ENCODE peak calls at places on chromosomes 12 and 14, in four cellular contexts. One of them, this sample, is unnamed.

GRCh38 chr14:32564591-32564990 is 235.5 kb downstream of the AKAP6 start:
- DNase-seq in SK-N-SH: no peak
- DNase-seq in K562: no peak
- DNase-seq in H1: no peak
- DNase-seq in this sample: no peak

GRCh38 chr14:30295980-30296379 is 263.0 kb upstream of the G2E3 start:
- DNase-seq in SK-N-SH: no peak
- DNase-seq in K562: peak; percentile 30
- DNase-seq in H1: no peak
- DNase-seq in this sample: no peak

GRCh38 chr12:124294686-124295315 is at the start of gene RFLNA:
- DNase-seq in SK-N-SH: peak; percentile 78
- DNase-seq in K562: no peak
- DNase-seq in H1: no peak
- DNase-seq in this sample: no peak

GRCh38 chr12:23055004-23055403 is 430.0 kb downstream of the ETNK1 start:
- DNase-seq in SK-N-SH: no peak
- DNase-seq in K562: peak; percentile 26
- DNase-seq in H1: peak; percentile 38
- DNase-seq in this sample: no peak

GRCh38 chr12:90978117-90978770 is 23.3 kb upstream of the CCER1 start:
- DNase-seq in SK-N-SH: peak; percentile 32
- DNase-seq in K562: peak; percentile 25
- DNase-seq in H1: no peak
- DNase-seq in this sample: peak; percentile 11

GRCh38 chr14:32417956-32418552 is 89.0 kb downstream of the AKAP6 start:
- DNase-seq in SK-N-SH: no peak
- DNase-seq in K562: peak; percentile 2
- DNase-seq in H1: no peak
- DNase-seq in this sample: no peak

GRCh38 chr12:48788852-48789775 is at the start of gene ADCY6:
- DNase-seq in SK-N-SH: peak; percentile 96
- DNase-seq in K562: no peak
- DNase-seq in H1: no peak
- DNase-seq in this sample: no peak

GRCh38 chr14:53153702-53154112 is 584 bp upstream of the DDHD1 start:
- DNase-seq in SK-N-SH: no peak
- DNase-seq in K562: no peak
- DNase-seq in H1: no peak
- DNase-seq in this sample: no peak

GRCh38 chr14:59816931-59817330 is 53.6 kb downstream of the RTN1 start:
- DNase-seq in SK-N-SH: no peak
- DNase-seq in K562: no peak
- DNase-seq in H1: no peak
- DNase-seq in this sample: no peak

GRCh38 chr12:58532855-58533608 is 387.3 kb downstream of the LRIG3 start:
- DNase-seq in SK-N-SH: no peak
- DNase-seq in K562: no peak
- DNase-seq in H1: no peak
- DNase-seq in this sample: no peak
- H3K27ac ChIP-seq in SK-N-SH: no peak overlapping the region
- H3K27ac ChIP-seq in K562: no peak overlapping the region
- H3K27ac ChIP-seq in H1: no peak overlapping the region
- H3K27ac ChIP-seq in this sample: no peak overlapping the region

GRCh38 chr14:100737526-100737925 is 10.8 kb downstream of the DLK1 start:
- DNase-seq in SK-N-SH: peak; percentile 37
- DNase-seq in K562: no peak
- DNase-seq in H1: no peak
- DNase-seq in this sample: no peak

GRCh38 chr14:100738269-100738691 is 11.6 kb downstream of the DLK1 start:
- DNase-seq in SK-N-SH: peak; percentile 44
- DNase-seq in K562: no peak
- DNase-seq in H1: no peak
- DNase-seq in this sample: no peak

GRCh38 chr14:100739306-100739705 is 12.6 kb downstream of the DLK1 start:
- DNase-seq in SK-N-SH: peak; percentile 27
- DNase-seq in K562: no peak
- DNase-seq in H1: no peak
- DNase-seq in this sample: no peak

GRCh38 chr14:100740196-100740825 is 13.6 kb downstream of the DLK1 start:
- DNase-seq in SK-N-SH: no peak
- DNase-seq in K562: no peak
- DNase-seq in H1: no peak
- DNase-seq in this sample: no peak

GRCh38 chr14:100738704-100739131 is 12.0 kb downstream of the DLK1 start:
- DNase-seq in SK-N-SH: peak; percentile 34
- DNase-seq in K562: no peak
- DNase-seq in H1: no peak
- DNase-seq in this sample: no peak
- TF ChIP-seq NRF1 in SK-N-SH: no peak
- TF ChIP-seq NRF1 in K562: no peak
- TF ChIP-seq NRF1 in H1: no peak
- TF ChIP-seq NRF1 in this sample: no peak

DNA sequence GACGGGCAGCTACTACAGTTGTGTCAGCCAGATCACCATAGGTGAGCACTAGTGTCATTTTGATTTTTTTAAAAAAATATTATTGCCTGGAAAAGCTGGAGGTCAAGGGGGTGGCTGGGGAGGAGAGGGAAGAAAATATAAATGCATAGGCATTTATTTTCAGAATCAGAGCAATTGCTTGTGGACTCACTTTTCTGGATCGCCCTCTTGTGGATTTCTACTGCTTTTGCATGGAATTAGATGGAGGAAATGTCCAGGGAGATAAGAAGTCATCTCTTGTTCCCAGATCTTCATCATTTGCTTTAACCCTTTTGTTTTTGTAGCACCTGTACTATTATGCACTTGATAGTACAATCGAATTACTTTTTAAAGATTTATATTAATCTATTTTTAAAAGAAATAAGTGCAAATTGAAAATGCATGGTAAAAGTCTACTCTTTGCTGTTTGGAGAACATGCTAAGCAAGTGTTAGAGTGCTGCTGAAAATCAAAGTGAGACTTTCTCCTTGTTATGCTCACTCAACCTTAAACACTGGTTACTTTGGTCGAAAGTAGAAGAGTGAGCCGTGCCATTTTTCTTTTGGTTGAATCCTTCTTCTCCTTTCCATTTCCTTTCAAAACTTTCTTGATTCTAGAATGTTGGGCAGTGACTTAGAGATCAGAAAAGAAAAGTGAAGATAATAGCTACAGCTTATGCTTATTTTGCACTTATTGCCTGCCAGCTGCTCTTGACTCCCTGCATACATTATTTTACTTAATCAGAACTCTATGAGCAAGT is 60.6 kb upstream of the ANO4 start:
- DNase-seq in SK-N-SH: no peak
- DNase-seq in K562: peak; percentile 36
- DNase-seq in H1: no peak
- DNase-seq in this sample: no peak
- H3K27ac ChIP-seq in SK-N-SH: no peak overlapping the region
- H3K27ac ChIP-seq in K562: no peak overlapping the region
- H3K27ac ChIP-seq in H1: no peak overlapping the region
- H3K27ac ChIP-seq in this sample: no peak overlapping the region

GRCh38 chr14:99593971-99594841 is 9.8 kb downstream of the CCDC85C start:
- DNase-seq in SK-N-SH: no peak
- DNase-seq in K562: no peak
- DNase-seq in H1: no peak
- DNase-seq in this sample: no peak

GRCh38 chr14:99595034-99595433 is 9.0 kb downstream of the CCDC85C start:
- DNase-seq in SK-N-SH: no peak
- DNase-seq in K562: no peak
- DNase-seq in H1: no peak
- DNase-seq in this sample: peak; percentile 49

GRCh38 chr14:99592394-99592793 is 11.6 kb downstream of the CCDC85C start:
- DNase-seq in SK-N-SH: no peak
- DNase-seq in K562: no peak
- DNase-seq in H1: no peak
- DNase-seq in this sample: no peak

GRCh38 chr14:99590746-99591555 is 13.1 kb downstream of the CCDC85C start:
- DNase-seq in SK-N-SH: peak; percentile 88
- DNase-seq in K562: no peak
- DNase-seq in H1: no peak
- DNase-seq in this sample: no peak

DNA sequence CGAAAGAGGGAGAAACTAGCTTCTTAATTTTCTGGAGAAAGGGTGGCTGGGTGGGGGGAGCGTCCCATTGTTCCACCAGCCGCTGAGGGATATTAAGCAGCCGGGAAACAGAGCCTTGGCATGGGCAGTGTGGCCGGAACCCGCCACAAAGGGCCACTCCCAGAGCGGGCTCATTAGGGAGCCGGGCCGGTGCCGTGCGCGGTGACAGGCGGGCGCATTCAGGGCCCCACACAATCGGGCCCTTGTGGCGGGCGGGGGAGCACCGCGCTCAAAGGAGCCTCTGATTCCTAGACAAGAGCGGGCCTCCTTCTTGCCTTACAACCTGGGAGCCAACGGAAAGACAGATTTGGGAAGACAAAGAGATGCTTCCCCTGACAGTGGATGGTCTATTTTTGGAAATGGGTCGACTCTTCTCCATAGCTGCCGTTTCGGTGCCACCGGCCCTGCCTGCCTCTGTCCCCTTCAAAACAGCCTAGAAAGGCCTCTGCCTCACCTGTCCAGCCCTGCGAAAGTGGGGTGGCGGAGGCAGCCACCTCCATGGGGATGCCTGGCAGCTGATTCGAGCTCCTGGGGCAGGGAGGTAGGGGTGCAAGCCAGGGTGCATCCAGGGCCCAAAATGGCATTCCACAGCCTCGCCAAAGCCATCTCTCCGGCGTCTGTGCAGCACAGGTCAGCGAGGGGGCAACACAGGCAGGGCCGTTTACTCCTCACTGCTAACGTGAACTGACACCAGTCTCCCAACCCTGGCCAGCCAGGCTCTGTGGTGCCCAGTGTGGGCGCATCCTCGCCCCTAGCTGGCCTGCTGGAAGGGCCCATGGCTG is 10.9 kb downstream of the CCDC85C start:
- DNase-seq in SK-N-SH: no peak
- DNase-seq in K562: no peak
- DNase-seq in H1: no peak
- DNase-seq in this sample: no peak
- TF ChIP-seq NRF1 in SK-N-SH: no peak
- TF ChIP-seq NRF1 in K562: no peak
- TF ChIP-seq NRF1 in H1: no peak
- TF ChIP-seq NRF1 in this sample: no peak

This sample was measured in GM12878.